ENCODE peak calls at places on chromosome 18, in ten cellular contexts. Z is PC-9; B is heart right ventricle; C is A549; T is substantia nigra; W is CD8-positive, alpha-beta T cell; J is cardiac muscle cell; M is iPS DF 6.9; K is lower lobe of right lung; D is dorsolateral prefrontal cortex. I is an unnamed sample.

GRCh38 chr18:58132595-58133191 is 88.7 kb downstream of the NEDD4L start:
- DNase-seq in Z (no peak), B (no peak), C (no peak), T (no peak), W (no peak), J (no peak), M (no peak), K (no peak), D (no peak), I (no peak)

GRCh38 chr18:31230495-31230894 is 67.8 kb upstream of the DSC1 start:
- DNase-seq in Z (no peak), B (no peak), C (peak; percentile 19), T (no peak), W (no peak), J (no peak), M (no peak), K (no peak), D (no peak), I (peak; percentile 56)

GRCh38 chr18:47730795-47731194 is 199.7 kb downstream of the SMAD2 start:
- DNase-seq in Z (no peak), B (no peak), C (no peak), T (no peak), W (no peak), J (no peak), M (no peak), K (no peak), D (no peak), I (no peak)

GRCh38 chr18:56545539-56545938 is 92.9 kb downstream of the TXNL1 start:
- DNase-seq in Z (no peak), B (no peak), C (no peak), T (no peak), W (no peak), J (no peak), M (no peak), K (no peak), D (no peak), I (no peak)

GRCh38 chr18:25674183-25674582 is 322.2 kb upstream of the ZNF521 start:
- DNase-seq in Z (no peak), B (no peak), C (no peak), T (no peak), W (no peak), J (no peak), M (no peak), K (no peak), D (no peak), I (no peak)

GRCh38 chr18:77114070-77114563 is 18.5 kb downstream of the MBP start:
- DNase-seq in Z (no peak), B (no peak), C (no peak), T (no peak), W (no peak), J (no peak), M (no peak), K (no peak), D (no peak), I (no peak)

GRCh38 chr18:67290421-67290820 is 226.1 kb downstream of the DSEL start:
- DNase-seq in Z (no peak), B (no peak), C (no peak), T (no peak), W (no peak), J (no peak), M (no peak), K (no peak), D (no peak), I (no peak)

GRCh38 chr18:3395466-3395865 is 54.5 kb upstream of the TGIF1 start:
- DNase-seq in Z (no peak), B (no peak), C (no peak), T (no peak), W (no peak), J (no peak), M (no peak), K (no peak), D (no peak), I (no peak)

GRCh38 chr18:67145586-67146292 is 370.8 kb downstream of the DSEL start:
- DNase-seq in Z (no peak), B (no peak), C (no peak), T (no peak), W (no peak), J (no peak), M (no peak), K (no peak), D (no peak), I (no peak)

GRCh38 chr18:376307-376706 is 108.5 kb upstream of the THOC1 start:
- DNase-seq in Z (no peak), B (no peak), C (no peak), T (no peak), W (no peak), J (no peak), M (no peak), K (no peak), D (no peak), I (no peak)

GRCh38 chr18:77197073-77197472 is 52.6 kb upstream of the GALR1 start:
- DNase-seq in Z (no peak), B (no peak), C (no peak), T (no peak), W (no peak), J (no peak), M (no peak), K (no peak), D (no peak), I (no peak)

GRCh38 chr18:13321923-13322322 is 103.4 kb downstream of the LDLRAD4 start:
- DNase-seq in Z (no peak), B (no peak), C (no peak), T (no peak), W (no peak), J (no peak), M (no peak), K (no peak), D (no peak), I (no peak)

GRCh38 chr18:43571078-43571689 is 293.9 kb upstream of the SYT4 start:
- DNase-seq in Z (no peak), B (no peak), C (peak; percentile 3), T (no peak), W (no peak), J (peak; percentile 62), M (no peak), K (no peak), D (no peak), I (peak; percentile 16)

GRCh38 chr18:63407734-63408133 is 14.5 kb downstream of the VPS4B start:
- DNase-seq in Z (no peak), B (no peak), C (no peak), T (no peak), W (no peak), J (no peak), M (no peak), K (no peak), D (no peak), I (no peak)
- H3K27ac ChIP-seq in Z (no peak overlapping the region), B (no peak overlapping the region), C (no peak overlapping the region), T (no peak overlapping the region), W (no peak overlapping the region), J (no peak overlapping the region), M (no peak overlapping the region), K (no peak overlapping the region), D (no peak overlapping the region), I (no peak overlapping the region)

GRCh38 chr18:74200780-74201179 is 52.5 kb downstream of the TIMM21 start:
- DNase-seq in Z (no peak), B (no peak), C (no peak), T (no peak), W (no peak), J (no peak), M (no peak), K (no peak), D (no peak), I (no peak)

GRCh38 chr18:74197705-74198341 is 49.5 kb downstream of the TIMM21 start:
- DNase-seq in Z (no peak), B (no peak), C (no peak), T (no peak), W (no peak), J (no peak), M (no peak), K (peak; percentile 73), D (no peak), I (no peak)

GRCh38 chr18:74194691-74195090 is 46.4 kb downstream of the TIMM21 start:
- DNase-seq in Z (no peak), B (no peak), C (no peak), T (no peak), W (no peak), J (no peak), M (no peak), K (no peak), D (no peak), I (no peak)

GRCh38 chr18:74198453-74198852 is 50.1 kb downstream of the TIMM21 start:
- DNase-seq in Z (no peak), B (no peak), C (no peak), T (no peak), W (no peak), J (no peak), M (no peak), K (no peak), D (no peak), I (no peak)

DNA sequence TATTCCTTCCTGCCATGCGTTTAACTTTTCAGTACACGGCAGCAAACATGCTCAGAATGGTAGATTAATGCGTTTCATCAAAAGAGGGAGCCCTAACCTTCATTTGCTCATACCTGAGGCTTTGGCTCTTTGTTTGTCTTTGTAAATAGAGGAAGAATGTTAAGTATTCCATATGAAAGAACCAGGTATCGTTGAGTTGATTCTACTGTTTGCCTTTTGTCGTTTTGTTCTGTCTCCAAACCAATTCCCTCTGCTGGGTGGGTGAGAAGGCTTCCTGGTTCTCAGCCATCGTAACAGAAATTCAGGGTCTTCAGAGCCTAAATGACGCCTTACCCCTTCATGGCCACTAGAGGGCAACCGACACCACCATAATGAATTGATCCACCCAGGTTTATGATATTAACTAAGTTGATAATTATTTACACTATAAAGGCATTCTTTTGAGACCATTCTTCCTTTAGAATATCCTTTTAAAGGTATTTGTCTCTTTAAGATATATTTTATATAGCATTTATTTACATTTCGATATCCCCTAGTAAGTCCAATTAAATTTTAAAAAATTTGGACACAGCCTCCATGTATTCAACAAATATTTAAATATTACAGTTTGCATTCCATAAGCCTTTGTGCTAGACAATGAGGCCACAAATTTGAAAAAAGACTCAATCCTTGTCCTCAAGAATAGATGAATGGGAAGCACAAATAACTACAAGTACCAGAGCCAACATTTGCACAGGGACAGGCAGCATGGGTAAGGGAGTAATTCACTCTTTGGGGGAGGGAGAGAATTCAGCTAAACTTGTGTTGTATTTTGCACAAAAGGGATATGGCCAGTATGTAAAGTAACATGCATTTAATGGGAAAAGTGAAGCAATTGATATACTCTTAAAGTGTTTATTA is 48.1 kb downstream of the TIMM21 start:
- DNase-seq in Z (peak; percentile 37), B (no peak), C (peak; percentile 77), T (no peak), W (peak; percentile 46), J (peak; percentile 72), M (peak; percentile 45), K (no peak), D (peak; percentile 54), I (peak; percentile 79)
- H3K27ac ChIP-seq in Z (no peak overlapping the region), B (no peak overlapping the region), C (peak overlapping the region; percentile 71), T (no peak overlapping the region), W (no peak overlapping the region), J (no peak overlapping the region), M (no peak overlapping the region), K (peak overlapping the region; percentile 34), D (no peak overlapping the region), I (no peak overlapping the region)

GRCh38 chr18:36355511-36355910 is 58.0 kb downstream of the FHOD3 start:
- DNase-seq in Z (peak; percentile 10), B (no peak), C (no peak), T (no peak), W (no peak), J (no peak), M (no peak), K (no peak), D (no peak), I (no peak)
- H3K27ac ChIP-seq in Z (no peak overlapping the region), B (no peak overlapping the region), C (no peak overlapping the region), T (no peak overlapping the region), W (no peak overlapping the region), J (no peak overlapping the region), M (no peak overlapping the region), K (no peak overlapping the region), D (no peak overlapping the region), I (no peak overlapping the region)

GRCh38 chr18:78720456-78721250 is 259.0 kb upstream of the SALL3 start:
- DNase-seq in Z (no peak), B (no peak), C (no peak), T (no peak), W (no peak), J (no peak), M (no peak), K (no peak), D (peak; percentile 22), I (no peak)
- H3K27ac ChIP-seq in Z (no peak overlapping the region), B (no peak overlapping the region), C (no peak overlapping the region), T (no peak overlapping the region), W (no peak overlapping the region), J (no peak overlapping the region), M (no peak overlapping the region), K (no peak overlapping the region), D (no peak overlapping the region), I (no peak overlapping the region)

I was measured in RWPE1.